ENCODE peak calls at places on chromosomes 12 and 14, in eight cellular contexts. U, Q, S, B, D, A, V and R are unnamed samples.

GRCh38 chr12:27552235-27552634 is 28.2 kb downstream of the PPFIBP1 start:
- DNase-seq in Q (no peak), A (no peak), U (no peak), B (no peak), S (no peak), V (no peak), D (no peak), R (no peak)

GRCh38 chr12:107317751-107318553 is 224.6 kb upstream of the CRY1 start:
- DNase-seq in D (peak), A (peak), B (no peak), Q (no peak), S (peak), V (peak), U (no peak), R (peak)

GRCh38 chr14:95290769-95291440 is 28.8 kb downstream of the CLMN start:
- DNase-seq in Q (no peak), A (no peak), B (no peak), S (no peak), U (peak), V (peak), D (peak), R (no peak)

GRCh38 chr14:81178063-81178462 is 42.7 kb downstream of the GTF2A1 start:
- DNase-seq in U (no peak), B (no peak), S (no peak), A (no peak), Q (no peak), V (no peak), D (no peak), R (no peak)

GRCh38 chr12:104435175-104435574 is 21.6 kb upstream of the CHST11 start:
- DNase-seq in A (no peak), B (no peak), D (no peak), V (no peak), S (no peak), Q (no peak), U (no peak), R (no peak)

GRCh38 chr14:49930720-49931119 is 37.8 kb downstream of the ARF6 start:
- DNase-seq in B (no peak), D (no peak), Q (no peak), S (no peak), V (no peak), A (no peak), U (no peak), R (no peak)

GRCh38 chr14:103862393-103862782 is 15.0 kb upstream of the PPP1R13B start:
- DNase-seq in Q (no peak), A (no peak), S (no peak), U (no peak), D (no peak), B (no peak), V (no peak), R (no peak)

GRCh38 chr12:1821805-1822204 is 1.4 kb downstream of the LRTM2 start:
- DNase-seq in D (no peak), V (no peak), B (no peak), Q (no peak), U (no peak), S (no peak), A (no peak), R (no peak)

GRCh38 chr12:112738531-112738930 is 53.0 kb upstream of the RPH3A start:
- DNase-seq in B (no peak), A (no peak), S (no peak), Q (no peak), U (no peak), D (no peak), V (no peak), R (no peak)

GRCh38 chr12:76275511-76276093 is 72.6 kb downstream of the BBS10 start:
- DNase-seq in Q (no peak), U (no peak), S (no peak), V (no peak), B (no peak), A (no peak), D (no peak), R (no peak)

GRCh38 chr14:103085106-103086091 is 1.4 kb downstream of the LBHD2 start:
- DNase-seq in A (no peak), D (peak), B (no peak), V (no peak), S (no peak), Q (no peak), U (no peak), R (no peak)

GRCh38 chr14:90518941-90519256 is 122.1 kb downstream of the CALM1 start:
- DNase-seq in V (no peak), B (no peak), D (peak), A (no peak), S (peak), Q (no peak), U (no peak), R (no peak)

GRCh38 chr12:29241821-29242591 is 92.9 kb downstream of the FAR2 start:
- DNase-seq in B (no peak), S (peak), V (peak), D (no peak), A (peak), U (no peak), Q (peak), R (no peak)

GRCh38 chr14:77598366-77599050 is 17.9 kb downstream of the SPTLC2 start:
- DNase-seq in A (no peak), D (no peak), B (no peak), Q (no peak), U (no peak), V (no peak), S (no peak), R (no peak)

GRCh38 chr12:1063852-1064251 is 72.8 kb downstream of the ERC1 start:
- DNase-seq in U (no peak), D (no peak), S (no peak), Q (no peak), A (no peak), B (no peak), V (no peak), R (no peak)

GRCh38 chr14:100609331-100609870 is 22.2 kb upstream of the BEGAIN start:
- DNase-seq in B (peak), Q (no peak), S (no peak), U (peak), D (no peak), V (no peak), A (no peak), R (no peak)

GRCh38 chr14:24411468-24412454 is 13.0 kb downstream of the NYNRIN start:
- DNase-seq in Q (no peak), S (peak), V (no peak), B (peak), A (peak), U (no peak), D (no peak), R (peak)

GRCh38 chr12:91361864-91362263 is 179.2 kb upstream of the DCN start:
- DNase-seq in B (no peak), V (no peak), U (no peak), Q (no peak), S (peak), D (no peak), A (peak), R (peak)

GRCh38 chr14:71078481-71078880 is 171.2 kb downstream of the PCNX1 start:
- DNase-seq in Q (no peak), U (no peak), B (no peak), V (no peak), D (no peak), S (no peak), A (no peak), R (no peak)

GRCh38 chr14:87815121-87815520 is 177.9 kb downstream of the GALC start:
- DNase-seq in B (no peak), A (no peak), U (no peak), S (no peak), D (no peak), V (no peak), Q (no peak), R (no peak)
- H3K4me3 ChIP-seq in B (no peak), A (no peak), U (no peak), S (no peak), D (no peak), V (no peak), Q (no peak), R (no peak)

GRCh38 chr12:57146092-57146491 is 1.3 kb downstream of the LRP1-AS start:
- DNase-seq in A (no peak), U (no peak), Q (no peak), B (no peak), S (no peak), D (no peak), V (no peak), R (no peak)

GRCh38 chr12:57149309-57149900 is 2.0 kb upstream of the LRP1-AS start:
- DNase-seq in B (peak), Q (no peak), D (no peak), A (no peak), S (peak), V (peak), U (peak), R (no peak)

GRCh38 chr12:57148469-57149308 is 1.3 kb upstream of the LRP1-AS start:
- DNase-seq in Q (no peak), D (peak), V (no peak), S (peak), B (peak), U (peak), A (no peak), R (no peak)

GRCh38 chr12:57146925-57147640 is at the start of gene LRP1-AS:
- DNase-seq in Q (no peak), V (no peak), D (no peak), A (no peak), B (no peak), U (no peak), S (no peak), R (no peak)

GRCh38 chr12:57147641-57147944 is 174 bp upstream of the LRP1-AS start:
- DNase-seq in V (no peak), A (peak), S (peak), U (peak), B (peak), D (no peak), Q (no peak), R (no peak)
- TF ChIP-seq CTCF in V (no peak), A (no peak), S (no peak), U (no peak), B (no peak), D (no peak), Q (no peak), R (peak)

GRCh38 chr12:48924617-48925217 is 575 bp downstream of the FKBP11 start:
- DNase-seq in U (peak), D (peak), V (peak), Q (peak), A (peak), S (peak), B (peak), R (no peak)
- H3K4me3 ChIP-seq in U (peak), D (peak), V (peak), Q (peak), A (peak), S (peak), B (peak), R (peak)

GRCh38 chr14:76546426-76547221 is 170.7 kb downstream of the ESRRB start:
- DNase-seq in A (no peak), Q (no peak), B (no peak), U (no peak), D (no peak), V (no peak), S (no peak), R (no peak)
- TF ChIP-seq CTCF in A (peak), Q (peak), B (no peak), U (no peak), D (no peak), V (no peak), S (peak), R (peak)

GRCh38 chr12:73185403-73185802 is 913.2 kb downstream of the TRHDE start:
- DNase-seq in U (no peak), Q (no peak), D (no peak), B (no peak), V (no peak), S (no peak), A (no peak), R (no peak)
- H3K4me3 ChIP-seq in U (no peak), Q (no peak), D (no peak), B (no peak), V (no peak), S (no peak), A (no peak), R (no peak)

DNA sequence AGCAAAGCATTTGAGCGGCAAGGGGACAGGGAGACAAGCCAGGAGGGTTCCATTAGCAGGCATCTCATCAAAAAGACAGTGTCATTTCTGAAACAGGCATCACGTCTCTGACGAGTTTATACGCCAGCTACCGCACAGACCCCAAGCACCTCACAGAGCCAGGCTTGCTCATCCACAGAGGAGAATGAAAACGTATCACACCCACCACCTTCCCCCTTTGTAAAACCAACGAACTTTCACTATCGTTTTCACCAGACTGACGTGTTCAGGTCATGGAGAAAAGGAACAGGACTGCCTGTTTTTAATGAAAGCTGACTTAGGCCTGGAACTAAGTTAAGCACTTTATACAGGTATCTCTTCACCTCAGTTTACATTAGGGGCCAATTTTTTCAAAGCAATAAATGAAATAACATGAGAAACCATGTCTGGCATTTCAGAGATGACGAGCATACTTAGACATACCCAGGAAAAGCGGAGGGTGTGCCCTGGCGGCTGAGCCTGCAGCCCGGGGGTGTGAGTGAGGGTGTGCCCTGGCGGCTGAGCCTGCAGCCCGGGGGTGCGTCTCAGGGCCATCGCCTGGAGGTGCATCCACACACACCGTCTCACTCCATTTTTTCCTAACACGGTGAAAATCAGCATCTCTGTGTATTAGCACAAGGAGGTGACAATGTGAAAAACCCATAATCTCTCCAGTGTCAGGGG is 41.9 kb downstream of the STX2 start:
- DNase-seq in S (no peak), V (no peak), Q (no peak), D (no peak), U (no peak), B (no peak), A (no peak), R (no peak)
- TF ChIP-seq CTCF in S (no peak), V (no peak), Q (no peak), D (no peak), U (no peak), B (no peak), A (no peak), R (no peak)

GRCh38 chr12:131827961-131828534 is at the start of gene MMP17:
- DNase-seq in V (no peak), S (peak), U (no peak), A (peak), D (peak), Q (no peak), B (peak), R (no peak)
- H3K4me3 ChIP-seq in V (peak), S (peak), U (peak), A (peak), D (peak), Q (peak), B (peak), R (peak)

GRCh38 chr14:26191666-26192065 is 406.2 kb downstream of the NOVA1 start:
- DNase-seq in S (no peak), B (no peak), U (no peak), V (no peak), D (no peak), A (no peak), Q (no peak), R (no peak)

GRCh38 chr14:26190644-26191043 is 407.2 kb downstream of the NOVA1 start:
- DNase-seq in V (no peak), A (peak), B (no peak), D (no peak), S (no peak), U (no peak), Q (no peak), R (no peak)

GRCh38 chr14:26187996-26188605 is 409.7 kb downstream of the NOVA1 start:
- DNase-seq in S (no peak), B (no peak), D (no peak), A (no peak), U (peak), V (no peak), Q (no peak), R (no peak)

GRCh38 chr14:26194816-26195215 is 403.0 kb downstream of the NOVA1 start:
- DNase-seq in D (no peak), B (no peak), A (no peak), Q (no peak), U (no peak), V (no peak), S (no peak), R (no peak)

DNA sequence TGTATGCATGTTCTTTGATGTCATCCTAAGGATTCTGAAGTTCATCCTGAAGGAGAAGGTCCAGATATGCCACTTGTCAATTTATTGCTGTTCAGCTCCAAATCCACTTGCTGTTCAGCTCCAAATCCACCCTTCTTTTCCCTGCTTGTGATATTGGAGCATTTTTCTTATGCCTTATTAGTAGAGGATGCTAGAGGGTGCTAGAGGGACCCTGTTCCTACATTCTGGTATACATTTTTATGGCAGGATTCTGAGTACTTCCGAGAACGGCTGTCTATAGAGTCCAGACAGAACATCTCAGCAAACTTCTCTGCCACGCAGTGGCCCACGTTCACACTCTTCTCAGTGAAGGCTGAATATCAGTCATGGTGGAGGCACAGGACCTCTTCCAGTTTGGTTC is 406.7 kb downstream of the NOVA1 start:
- DNase-seq in S (no peak), B (no peak), A (peak), U (no peak), V (no peak), Q (no peak), D (no peak), R (no peak)
- TF ChIP-seq CTCF in S (no peak), B (no peak), A (peak), U (no peak), V (no peak), Q (no peak), D (no peak), R (peak)

GRCh38 chr12:9662488-9662887 is 7.0 kb upstream of the CLEC2D start:
- DNase-seq in D (no peak), B (no peak), Q (no peak), V (no peak), U (no peak), S (no peak), A (no peak), R (no peak)
- H3K4me3 ChIP-seq in D (no peak), B (no peak), Q (no peak), V (no peak), U (no peak), S (no peak), A (no peak), R (no peak)

GRCh38 chr14:106826833-106827369 is 1300.5 kb downstream of the TMEM121 start:
- DNase-seq in V (no peak), A (no peak), S (no peak), Q (no peak), B (no peak), D (no peak), U (no peak), R (no peak)

GRCh38 chr14:106831322-106831720 is 1304.9 kb downstream of the TMEM121 start:
- DNase-seq in D (peak), U (no peak), S (no peak), B (no peak), Q (peak), A (no peak), V (no peak), R (no peak)
- TF ChIP-seq CTCF in D (no peak), U (no peak), S (no peak), B (no peak), Q (peak), A (peak), V (no peak), R (no peak)